ENCODE peak calls at places on chromosome 2, in nine cellular contexts. One of them, this sample, is unnamed.

GRCh38 chr2:220188031-220188430 is 560.6 kb downstream of the SLC4A3 start:
- DNase-seq in SW480: peak; percentile 79
- DNase-seq in ureter: no peak
- DNase-seq in GM06990: no peak
- DNase-seq in G401: no peak
- DNase-seq in HT1080: peak; percentile 97
- DNase-seq in NCI-H510A: no peak
- DNase-seq in CD8-positive, alpha-beta memory T cell: no peak
- DNase-seq in WERI-Rb-1: no peak
- DNase-seq in this sample: no peak

GRCh38 chr2:48199076-48199475 is 292.8 kb upstream of the FBXO11 start:
- DNase-seq in SW480: no peak
- DNase-seq in ureter: no peak
- DNase-seq in GM06990: no peak
- DNase-seq in G401: no peak
- DNase-seq in HT1080: no peak
- DNase-seq in NCI-H510A: no peak
- DNase-seq in CD8-positive, alpha-beta memory T cell: no peak
- DNase-seq in WERI-Rb-1: no peak
- DNase-seq in this sample: no peak

GRCh38 chr2:182088681-182089333 is 103.2 kb downstream of the PPP1R1C start:
- DNase-seq in SW480: no peak
- DNase-seq in ureter: no peak
- DNase-seq in GM06990: no peak
- DNase-seq in G401: no peak
- DNase-seq in HT1080: no peak
- DNase-seq in NCI-H510A: no peak
- DNase-seq in CD8-positive, alpha-beta memory T cell: no peak
- DNase-seq in WERI-Rb-1: no peak
- DNase-seq in this sample: no peak

GRCh38 chr2:60515751-60516226 is 37.7 kb downstream of the BCL11A start:
- DNase-seq in SW480: peak; percentile 13
- DNase-seq in ureter: no peak
- DNase-seq in GM06990: peak; percentile 82
- DNase-seq in G401: no peak
- DNase-seq in HT1080: peak; percentile 78
- DNase-seq in NCI-H510A: no peak
- DNase-seq in CD8-positive, alpha-beta memory T cell: no peak
- DNase-seq in WERI-Rb-1: peak; percentile 58
- DNase-seq in this sample: no peak

GRCh38 chr2:196263181-196263747 is 91.9 kb upstream of the STK17B start:
- DNase-seq in SW480: no peak
- DNase-seq in ureter: peak; percentile 48
- DNase-seq in GM06990: no peak
- DNase-seq in G401: no peak
- DNase-seq in HT1080: peak; percentile 72
- DNase-seq in NCI-H510A: no peak
- DNase-seq in CD8-positive, alpha-beta memory T cell: peak; percentile 81
- DNase-seq in WERI-Rb-1: no peak
- DNase-seq in this sample: no peak

GRCh38 chr2:104872866-104873688 is 19.2 kb downstream of the POU3F3 start:
- DNase-seq in SW480: peak; percentile 88
- DNase-seq in ureter: peak; percentile 67
- DNase-seq in GM06990: no peak
- DNase-seq in G401: peak; percentile 69
- DNase-seq in HT1080: peak; percentile 44
- DNase-seq in NCI-H510A: peak; percentile 57
- DNase-seq in CD8-positive, alpha-beta memory T cell: no peak
- DNase-seq in WERI-Rb-1: peak; percentile 51
- DNase-seq in this sample: no peak

GRCh38 chr2:101983486-101983885 is 8.3 kb upstream of the IL1R2 start:
- DNase-seq in SW480: no peak
- DNase-seq in ureter: no peak
- DNase-seq in GM06990: no peak
- DNase-seq in G401: no peak
- DNase-seq in HT1080: peak; percentile 17
- DNase-seq in NCI-H510A: peak; percentile 19
- DNase-seq in CD8-positive, alpha-beta memory T cell: no peak
- DNase-seq in WERI-Rb-1: no peak
- DNase-seq in this sample: peak; percentile 2

GRCh38 chr2:169799555-169799954 is 884 bp downstream of the SSB start:
- DNase-seq in SW480: peak; percentile 34
- DNase-seq in ureter: no peak
- DNase-seq in GM06990: no peak
- DNase-seq in G401: no peak
- DNase-seq in HT1080: peak; percentile 15
- DNase-seq in NCI-H510A: no peak
- DNase-seq in CD8-positive, alpha-beta memory T cell: no peak
- DNase-seq in WERI-Rb-1: no peak
- DNase-seq in this sample: no peak

GRCh38 chr2:144938308-144938709 is 418.4 kb upstream of the ZEB2 start:
- DNase-seq in SW480: no peak
- DNase-seq in ureter: no peak
- DNase-seq in GM06990: no peak
- DNase-seq in G401: peak; percentile 2
- DNase-seq in HT1080: peak; percentile 75
- DNase-seq in NCI-H510A: no peak
- DNase-seq in CD8-positive, alpha-beta memory T cell: no peak
- DNase-seq in WERI-Rb-1: no peak
- DNase-seq in this sample: no peak

GRCh38 chr2:63189026-63189425 is 138.4 kb downstream of the OTX1 start:
- DNase-seq in SW480: peak; percentile 8
- DNase-seq in ureter: no peak
- DNase-seq in GM06990: no peak
- DNase-seq in G401: peak; percentile 9
- DNase-seq in HT1080: peak; percentile 59
- DNase-seq in NCI-H510A: no peak
- DNase-seq in CD8-positive, alpha-beta memory T cell: no peak
- DNase-seq in WERI-Rb-1: peak; percentile 73
- DNase-seq in this sample: no peak

GRCh38 chr2:12728221-12728777 is 11.6 kb downstream of the TRIB2 start:
- DNase-seq in SW480: no peak
- DNase-seq in ureter: no peak
- DNase-seq in GM06990: peak; percentile 76
- DNase-seq in G401: no peak
- DNase-seq in HT1080: no peak
- DNase-seq in NCI-H510A: no peak
- DNase-seq in CD8-positive, alpha-beta memory T cell: peak; percentile 82
- DNase-seq in WERI-Rb-1: no peak
- DNase-seq in this sample: no peak

GRCh38 chr2:85978883-85979780 is 90.3 kb upstream of the ST3GAL5 start:
- DNase-seq in SW480: no peak
- DNase-seq in ureter: peak; percentile 0
- DNase-seq in GM06990: no peak
- DNase-seq in G401: no peak
- DNase-seq in HT1080: no peak
- DNase-seq in NCI-H510A: no peak
- DNase-seq in CD8-positive, alpha-beta memory T cell: no peak
- DNase-seq in WERI-Rb-1: no peak
- DNase-seq in this sample: no peak

GRCh38 chr2:151771599-151772358 is 37.5 kb upstream of the NEB start:
- DNase-seq in SW480: no peak
- DNase-seq in ureter: no peak
- DNase-seq in GM06990: peak; percentile 75
- DNase-seq in G401: no peak
- DNase-seq in HT1080: no peak
- DNase-seq in NCI-H510A: no peak
- DNase-seq in CD8-positive, alpha-beta memory T cell: no peak
- DNase-seq in WERI-Rb-1: no peak
- DNase-seq in this sample: no peak

GRCh38 chr2:173048901-173049661 is 26.6 kb upstream of the MAP3K20 start:
- DNase-seq in SW480: peak; percentile 95
- DNase-seq in ureter: peak; percentile 71
- DNase-seq in GM06990: peak; percentile 18
- DNase-seq in G401: peak; percentile 9
- DNase-seq in HT1080: peak; percentile 98
- DNase-seq in NCI-H510A: no peak
- DNase-seq in CD8-positive, alpha-beta memory T cell: no peak
- DNase-seq in WERI-Rb-1: peak; percentile 56
- DNase-seq in this sample: peak; percentile 98

GRCh38 chr2:183729380-183729779 is 605.1 kb downstream of the NUP35 start:
- DNase-seq in SW480: no peak
- DNase-seq in ureter: no peak
- DNase-seq in GM06990: no peak
- DNase-seq in G401: no peak
- DNase-seq in HT1080: no peak
- DNase-seq in NCI-H510A: no peak
- DNase-seq in CD8-positive, alpha-beta memory T cell: no peak
- DNase-seq in WERI-Rb-1: no peak
- DNase-seq in this sample: no peak

GRCh38 chr2:241213036-241213435 is 24.6 kb downstream of the ANO7 start:
- DNase-seq in SW480: no peak
- DNase-seq in ureter: no peak
- DNase-seq in GM06990: no peak
- DNase-seq in G401: no peak
- DNase-seq in HT1080: no peak
- DNase-seq in NCI-H510A: no peak
- DNase-seq in CD8-positive, alpha-beta memory T cell: no peak
- DNase-seq in WERI-Rb-1: no peak
- DNase-seq in this sample: no peak

GRCh38 chr2:27996156-27996920 is 105.8 kb downstream of the BABAM2 start:
- DNase-seq in SW480: no peak
- DNase-seq in ureter: no peak
- DNase-seq in GM06990: no peak
- DNase-seq in G401: no peak
- DNase-seq in HT1080: no peak
- DNase-seq in NCI-H510A: no peak
- DNase-seq in CD8-positive, alpha-beta memory T cell: no peak
- DNase-seq in WERI-Rb-1: no peak
- DNase-seq in this sample: no peak

GRCh38 chr2:120867290-120868231 is 131.9 kb downstream of the GLI2 start:
- DNase-seq in SW480: peak; percentile 69
- DNase-seq in ureter: peak; percentile 76
- DNase-seq in GM06990: no peak
- DNase-seq in G401: peak; percentile 21
- DNase-seq in HT1080: peak; percentile 87
- DNase-seq in NCI-H510A: peak; percentile 63
- DNase-seq in CD8-positive, alpha-beta memory T cell: no peak
- DNase-seq in WERI-Rb-1: no peak
- DNase-seq in this sample: no peak

GRCh38 chr2:197357986-197358385 is 47.4 kb upstream of the ANKRD44 start:
- DNase-seq in SW480: no peak
- DNase-seq in ureter: no peak
- DNase-seq in GM06990: no peak
- DNase-seq in G401: no peak
- DNase-seq in HT1080: no peak
- DNase-seq in NCI-H510A: no peak
- DNase-seq in CD8-positive, alpha-beta memory T cell: no peak
- DNase-seq in WERI-Rb-1: no peak
- DNase-seq in this sample: no peak

GRCh38 chr2:104849618-104850097 is 4.3 kb upstream of the POU3F3 start:
- DNase-seq in SW480: peak; percentile 65
- DNase-seq in ureter: no peak
- DNase-seq in GM06990: no peak
- DNase-seq in G401: peak; percentile 79
- DNase-seq in HT1080: no peak
- DNase-seq in NCI-H510A: no peak
- DNase-seq in CD8-positive, alpha-beta memory T cell: no peak
- DNase-seq in WERI-Rb-1: peak; percentile 41
- DNase-seq in this sample: peak; percentile 9

GRCh38 chr2:119219873-119220272 is 3.8 kb upstream of the STEAP3 start:
- DNase-seq in SW480: no peak
- DNase-seq in ureter: no peak
- DNase-seq in GM06990: no peak
- DNase-seq in G401: no peak
- DNase-seq in HT1080: no peak
- DNase-seq in NCI-H510A: no peak
- DNase-seq in CD8-positive, alpha-beta memory T cell: no peak
- DNase-seq in WERI-Rb-1: no peak
- DNase-seq in this sample: no peak

GRCh38 chr2:235799281-235799680 is 305.4 kb downstream of the AGAP1 start:
- DNase-seq in SW480: no peak
- DNase-seq in ureter: no peak
- DNase-seq in GM06990: no peak
- DNase-seq in G401: no peak
- DNase-seq in HT1080: no peak
- DNase-seq in NCI-H510A: no peak
- DNase-seq in CD8-positive, alpha-beta memory T cell: no peak
- DNase-seq in WERI-Rb-1: no peak
- DNase-seq in this sample: no peak